ENCODE peak calls at places on chromosomes 3 and 15, in ten cellular contexts. W is T-helper 9 cell; V is substantia nigra; J is CD8-positive, alpha-beta T cell; Y is NCI-H1092; R is EH; F is activated naive CD4-positive, alpha-beta T cell treated with anti-CD3 and anti-CD28 coated beads for 36 hours; T is NB4; Z is brain pericyte; U is naive thymus-derived CD8-positive, alpha-beta T cell. N is an unnamed sample.

GRCh38 chr3:157094751-157095480 is 65.0 kb downstream of the CCNL1 start:
- DNase-seq in Y (no peak), Z (no peak), V (no peak), R (peak; percentile 59), W (no peak), T (no peak), F (no peak), U (no peak), J (no peak), N (no peak)

GRCh38 chr3:122060044-122060694 is 5.0 kb downstream of the CD86 start:
- DNase-seq in W (no peak), F (no peak), J (no peak), Z (no peak), R (no peak), Y (no peak), V (no peak), T (no peak), U (no peak), N (no peak)

GRCh38 chr3:123685780-123686179 is 100.9 kb upstream of the HACD2 start:
- DNase-seq in U (no peak), Z (peak; percentile 12), J (no peak), W (no peak), Y (no peak), V (no peak), R (no peak), T (no peak), F (no peak), N (no peak)

GRCh38 chr15:70375006-70375409 is 277.3 kb upstream of the TLE3 start:
- DNase-seq in F (no peak), Z (no peak), Y (no peak), J (no peak), T (peak; percentile 70), V (no peak), W (no peak), U (no peak), R (peak; percentile 52), N (no peak)

GRCh38 chr15:90031231-90031791 is 30.2 kb downstream of the ZNF710 start:
- DNase-seq in T (peak; percentile 99), W (no peak), R (peak; percentile 73), F (peak; percentile 57), Z (peak; percentile 73), Y (no peak), J (no peak), U (peak; percentile 20), V (no peak), N (no peak)

GRCh38 chr15:79769081-79769481 is 127.7 kb downstream of the MTHFS start:
- DNase-seq in U (no peak), Y (no peak), F (peak; percentile 22), Z (no peak), R (peak; percentile 12), T (peak; percentile 46), V (no peak), J (no peak), W (no peak), N (no peak)

GRCh38 chr3:115022835-115023398 is 124.2 kb downstream of the ZBTB20 start:
- DNase-seq in J (no peak), R (no peak), F (no peak), V (no peak), Z (no peak), Y (no peak), U (no peak), T (no peak), W (no peak), N (no peak)

GRCh38 chr3:37935756-37936666 is 54.6 kb upstream of the VILL start:
- DNase-seq in Y (no peak), T (no peak), J (no peak), U (no peak), V (no peak), W (no peak), F (no peak), Z (no peak), R (peak; percentile 98), N (no peak)

GRCh38 chr3:111012388-111013248 is 59.0 kb upstream of the NECTIN3 start:
- DNase-seq in Z (no peak), F (peak; percentile 27), J (no peak), Y (no peak), V (no peak), T (peak; percentile 2), W (no peak), R (peak; percentile 8), U (no peak), N (no peak)

GRCh38 chr15:32107477-32108080 is 77.3 kb downstream of the CHRNA7 start:
- DNase-seq in U (no peak), J (no peak), W (no peak), V (no peak), R (no peak), Z (no peak), Y (no peak), F (no peak), T (no peak), N (no peak)

GRCh38 chr15:29596266-29596665 is 226.0 kb downstream of the TJP1 start:
- DNase-seq in V (no peak), J (no peak), T (no peak), Y (no peak), F (no peak), Z (no peak), R (peak; percentile 69), U (no peak), W (no peak), N (no peak)

GRCh38 chr3:72903004-72903403 is 15.2 kb downstream of the GXYLT2 start:
- DNase-seq in T (no peak), J (no peak), Y (no peak), R (peak; percentile 91), U (no peak), Z (no peak), V (no peak), F (no peak), W (no peak), N (no peak)

GRCh38 chr3:172626241-172626640 is 84.6 kb downstream of the NCEH1 start:
- DNase-seq in Y (no peak), U (no peak), Z (no peak), W (no peak), R (peak; percentile 86), J (no peak), F (no peak), V (no peak), T (no peak), N (no peak)

GRCh38 chr15:31104048-31104447 is 2.5 kb upstream of the TRPM1 start:
- DNase-seq in W (no peak), J (no peak), T (no peak), Y (no peak), U (no peak), V (no peak), F (no peak), Z (no peak), R (no peak), N (no peak)

GRCh38 chr15:99452728-99453643 is 112.8 kb upstream of the MEF2A start:
- DNase-seq in R (peak; percentile 80), T (peak; percentile 38), V (no peak), F (no peak), Z (no peak), W (no peak), Y (no peak), J (peak; percentile 11), U (no peak), N (no peak)

GRCh38 chr3:190531406-190531805 is 17.5 kb downstream of the IL1RAP start:
- DNase-seq in T (no peak), R (no peak), F (no peak), Z (no peak), Y (no peak), V (no peak), J (no peak), U (no peak), W (no peak), N (no peak)